ENCODE peak calls at places on chromosomes 13 and 19, in seven cellular contexts. I is sigmoid colon, T is GM12878, D is spleen, O is GM12891, Y is transverse colon, C is esophagus muscularis mucosa. K is an unnamed sample.

GRCh38 chr19:47714339-47714738 is 1.1 kb downstream of the EHD2 start:
- DNase-seq in I (no peak), T (no peak), D (no peak), O (no peak), Y (no peak), C (no peak), K (no peak)

GRCh38 chr19:2167896-2168618 is 4.3 kb downstream of the DOT1L start:
- DNase-seq in I (peak), T (peak), D (peak), O (no peak), Y (peak), C (no peak), K (no peak)

GRCh38 chr19:49145485-49146407 is 9.4 kb downstream of the HRC start:
- DNase-seq in I (peak), T (peak), D (peak), O (peak), Y (peak), C (no peak), K (no peak)

GRCh38 chr19:55855160-55855559 is 18.8 kb downstream of the NLRP4 start:
- DNase-seq in I (no peak), T (peak), D (no peak), O (no peak), Y (no peak), C (no peak), K (no peak)

GRCh38 chr19:51127755-51128154 is 3.0 kb downstream of the SIGLEC9 start:
- DNase-seq in I (peak), T (no peak), D (peak), O (no peak), Y (peak), C (no peak), K (no peak)

GRCh38 chr13:102309110-102309509 is 92.7 kb downstream of the FGF14 start:
- DNase-seq in I (no peak), T (no peak), D (no peak), O (no peak), Y (no peak), C (peak), K (no peak)

GRCh38 chr19:16290692-16291091 is 33.9 kb upstream of the KLF2 start:
- DNase-seq in I (no peak), T (no peak), D (no peak), O (no peak), Y (no peak), C (no peak), K (no peak)

GRCh38 chr13:102310691-102311432 is 91.0 kb downstream of the FGF14 start:
- DNase-seq in I (peak), T (no peak), D (no peak), O (no peak), Y (no peak), C (peak), K (no peak)

GRCh38 chr13:45092668-45093067 is 27.6 kb upstream of the GTF2F2 start:
- DNase-seq in I (no peak), T (no peak), D (no peak), O (no peak), Y (no peak), C (no peak), K (no peak)

GRCh38 chr19:33811736-33812387 is 15.2 kb downstream of the KCTD15 start:
- DNase-seq in I (peak), T (no peak), D (peak), O (no peak), Y (no peak), C (no peak), K (no peak)

GRCh38 chr13:113825851-113826250 is 38.0 kb downstream of the GAS6 start:
- DNase-seq in I (no peak), T (no peak), D (no peak), O (no peak), Y (no peak), C (no peak), K (no peak)

GRCh38 chr19:49117677-49118564 is 1.0 kb downstream of the C19orf73 start:
- DNase-seq in I (no peak), T (no peak), D (no peak), O (no peak), Y (no peak), C (no peak), K (no peak)

GRCh38 chr13:39148513-39148961 is 110.3 kb downstream of the NHLRC3 start:
- DNase-seq in I (no peak), T (no peak), D (no peak), O (no peak), Y (no peak), C (no peak), K (peak)

GRCh38 chr13:102777716-102778115 is 4.1 kb upstream of the TEX30 start:
- DNase-seq in I (no peak), T (no peak), D (no peak), O (no peak), Y (no peak), C (peak), K (no peak)

GRCh38 chr19:51689751-51690358 is 3.3 kb upstream of the SPACA6 start:
- DNase-seq in I (peak), T (no peak), D (peak), O (no peak), Y (peak), C (peak), K (no peak)

GRCh38 chr13:51246411-51247298 is 24.5 kb downstream of the FAM124A start:
- DNase-seq in I (peak), T (no peak), D (no peak), O (no peak), Y (peak), C (no peak), K (no peak)

GRCh38 chr19:29603308-29603707 is 2.8 kb upstream of the POP4 start:
- DNase-seq in I (peak), T (no peak), D (peak), O (no peak), Y (no peak), C (no peak), K (no peak)

GRCh38 chr13:110250258-110250891 is 56.6 kb downstream of the COL4A1 start:
- DNase-seq in I (peak), T (no peak), D (no peak), O (no peak), Y (no peak), C (peak), K (no peak)

GRCh38 chr13:25719666-25720065 is 332.1 kb downstream of the SHISA2 start:
- DNase-seq in I (no peak), T (no peak), D (no peak), O (no peak), Y (no peak), C (no peak), K (no peak)

GRCh38 chr13:31797154-31797775 is 57.9 kb downstream of the RXFP2 start:
- DNase-seq in I (no peak), T (no peak), D (no peak), O (no peak), Y (no peak), C (no peak), K (peak)

GRCh38 chr19:35153701-35154534 is 617 bp upstream of the FXYD5 start:
- DNase-seq in I (peak), T (no peak), D (peak), O (peak), Y (peak), C (no peak), K (no peak)

GRCh38 chr13:111912991-111913781 is 153.8 kb upstream of the SOX1 start:
- DNase-seq in I (peak), T (no peak), D (peak), O (no peak), Y (no peak), C (peak), K (no peak)

GRCh38 chr13:74288361-74288911 is 154.2 kb upstream of the KLF12 start:
- DNase-seq in I (peak), T (no peak), D (peak), O (no peak), Y (peak), C (no peak), K (no peak)

GRCh38 chr13:94267581-94267980 is 211.9 kb downstream of the DCT start:
- DNase-seq in I (no peak), T (no peak), D (no peak), O (no peak), Y (no peak), C (no peak), K (no peak)

GRCh38 chr19:50496189-50497029 is 14.6 kb downstream of the JOSD2 start:
- DNase-seq in I (peak), T (no peak), D (peak), O (no peak), Y (no peak), C (no peak), K (no peak)

GRCh38 chr13:109156181-109156935 is 526.9 kb downstream of the MYO16 start:
- DNase-seq in I (no peak), T (no peak), D (no peak), O (no peak), Y (no peak), C (no peak), K (no peak)

GRCh38 chr13:111344471-111345191 is 24.2 kb downstream of the TEX29 start:
- DNase-seq in I (no peak), T (no peak), D (no peak), O (no peak), Y (no peak), C (peak), K (no peak)

GRCh38 chr13:40230833-40231266 is 435.6 kb downstream of the FOXO1 start:
- DNase-seq in I (no peak), T (no peak), D (no peak), O (no peak), Y (no peak), C (no peak), K (no peak)

GRCh38 chr19:40247178-40247577 is 20.7 kb upstream of the CCNP start:
- DNase-seq in I (no peak), T (no peak), D (no peak), O (no peak), Y (no peak), C (no peak), K (no peak)

GRCh38 chr19:6739390-6739883 is at the start of gene TRIP10:
- DNase-seq in I (peak), T (no peak), D (peak), O (peak), Y (peak), C (peak), K (no peak)

GRCh38 chr13:110340812-110341444 is 33.8 kb downstream of the COL4A2 start:
- DNase-seq in I (peak), T (no peak), D (peak), O (no peak), Y (peak), C (peak), K (no peak)

GRCh38 chr13:108948269-108948671 is 318.9 kb downstream of the MYO16 start:
- DNase-seq in I (no peak), T (no peak), D (no peak), O (no peak), Y (no peak), C (no peak), K (no peak)

GRCh38 chr13:41467546-41467945 is 10.2 kb downstream of the RGCC start:
- DNase-seq in I (no peak), T (no peak), D (no peak), O (no peak), Y (no peak), C (no peak), K (no peak)

GRCh38 chr13:47117268-47117667 is 220.4 kb upstream of the HTR2A start:
- DNase-seq in I (no peak), T (no peak), D (no peak), O (no peak), Y (no peak), C (no peak), K (no peak)

GRCh38 chr13:79402679-79403078 is 3.4 kb downstream of the RBM26 start:
- DNase-seq in I (no peak), T (no peak), D (no peak), O (no peak), Y (no peak), C (no peak), K (no peak)

GRCh38 chr19:2176336-2176994 is 12.7 kb downstream of the DOT1L start:
- DNase-seq in I (no peak), T (no peak), D (no peak), O (no peak), Y (no peak), C (no peak), K (no peak)

GRCh38 chr19:42121666-42122069 is 10.6 kb downstream of the POU2F2 start:
- DNase-seq in I (no peak), T (peak), D (peak), O (no peak), Y (peak), C (no peak), K (no peak)

GRCh38 chr19:45599286-45599685 is 2.7 kb downstream of the GPR4 start:
- DNase-seq in I (no peak), T (no peak), D (no peak), O (no peak), Y (no peak), C (no peak), K (no peak)

GRCh38 chr19:45595814-45596213 is 6.2 kb downstream of the GPR4 start:
- DNase-seq in I (no peak), T (no peak), D (no peak), O (no peak), Y (no peak), C (no peak), K (no peak)

GRCh38 chr19:45598267-45599011 is 3.6 kb downstream of the GPR4 start:
- DNase-seq in I (no peak), T (no peak), D (no peak), O (no peak), Y (no peak), C (no peak), K (no peak)

GRCh38 chr19:45600340-45600885 is 1.6 kb downstream of the GPR4 start:
- DNase-seq in I (no peak), T (no peak), D (no peak), O (no peak), Y (no peak), C (no peak), K (no peak)

DNA sequence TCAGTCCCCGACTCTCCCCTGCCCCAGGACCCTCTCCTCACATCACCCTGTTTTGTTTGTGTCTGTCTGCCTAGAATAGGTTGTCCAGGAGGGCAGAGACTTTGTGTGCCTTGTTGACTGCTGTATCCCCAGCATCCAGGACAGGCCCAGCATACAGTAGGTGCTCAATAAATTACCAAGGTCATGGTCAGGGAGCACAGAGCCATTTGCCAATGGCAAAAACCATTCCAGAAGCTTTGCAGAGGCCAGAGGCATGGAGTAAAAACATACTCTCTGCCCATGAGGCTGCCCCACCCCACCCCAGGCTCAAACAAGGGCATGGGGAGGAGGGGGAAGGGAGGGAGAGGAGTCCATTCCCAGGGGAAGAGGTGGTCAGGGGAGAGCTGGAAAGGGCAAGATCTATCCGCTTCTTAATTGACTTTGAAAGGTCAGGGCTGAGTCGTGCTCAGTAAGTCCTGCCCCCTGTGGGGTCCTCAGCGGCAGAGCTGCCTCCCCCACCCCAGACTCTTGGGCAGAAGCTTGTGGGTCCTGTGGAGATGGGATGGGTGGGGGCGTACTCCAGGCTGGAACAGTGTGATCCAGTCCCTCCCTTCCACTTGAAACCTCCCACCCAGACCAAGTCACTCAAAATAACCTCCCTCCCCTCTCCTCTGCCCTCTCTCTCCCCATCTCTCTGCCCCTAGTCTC is 4.4 kb downstream of the GPR4 start:
- DNase-seq in I (no peak), T (no peak), D (no peak), O (no peak), Y (no peak), C (no peak), K (no peak)
- TF ChIP-seq POLR2AphosphoS5 in I (no peak), T (no peak), D (no peak), O (no peak), Y (no peak), C (no peak), K (no peak)

GRCh38 chr19:15251010-15251748 is 18.9 kb upstream of the EPHX3 start:
- DNase-seq in I (no peak), T (no peak), D (no peak), O (no peak), Y (no peak), C (no peak), K (no peak)

GRCh38 chr19:15250635-15250993 is 18.4 kb upstream of the EPHX3 start:
- DNase-seq in I (no peak), T (no peak), D (no peak), O (no peak), Y (no peak), C (no peak), K (no peak)

GRCh38 chr19:15249560-15249874 is 17.3 kb upstream of the EPHX3 start:
- DNase-seq in I (no peak), T (no peak), D (no peak), O (no peak), Y (no peak), C (no peak), K (no peak)

GRCh38 chr19:15248648-15249559 is 16.7 kb upstream of the EPHX3 start:
- DNase-seq in I (peak), T (no peak), D (no peak), O (no peak), Y (peak), C (no peak), K (no peak)

DNA sequence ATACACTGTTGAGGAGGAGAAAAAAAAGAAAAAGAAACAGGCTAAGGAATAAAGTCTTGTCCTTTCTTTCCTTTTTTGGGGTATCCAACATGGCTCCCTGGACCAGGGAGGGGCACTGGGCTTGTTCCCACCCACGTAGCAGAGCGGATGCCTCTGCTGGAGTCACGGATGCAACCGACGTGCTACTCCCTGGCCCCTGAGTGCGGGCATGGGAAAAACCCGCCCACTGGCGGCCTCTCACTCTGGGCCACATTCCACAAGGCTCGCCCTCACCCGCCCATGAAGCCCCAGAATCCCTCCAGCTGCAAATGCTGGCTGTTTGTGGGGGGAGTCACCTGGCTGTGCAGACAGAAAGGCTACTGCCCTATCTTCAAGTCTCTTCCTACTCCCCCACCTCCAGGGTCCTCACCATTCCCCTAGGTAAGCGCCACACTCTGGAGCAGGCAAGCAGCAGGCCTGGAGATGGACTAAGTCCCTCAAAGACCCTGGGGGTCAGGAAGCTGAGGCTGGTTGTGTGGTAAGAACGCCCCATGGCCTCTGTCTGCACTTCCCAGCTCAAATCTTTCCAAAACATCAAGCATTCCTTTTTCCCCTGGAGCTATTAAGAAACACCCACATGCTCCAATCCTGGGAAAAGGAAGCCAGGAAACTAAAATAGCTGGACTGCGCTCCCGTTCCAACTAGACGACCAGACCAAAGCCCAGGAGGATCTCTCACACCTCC is 17.8 kb upstream of the EPHX3 start:
- DNase-seq in I (peak), T (no peak), D (no peak), O (no peak), Y (no peak), C (no peak), K (no peak)
- TF ChIP-seq POLR2AphosphoS5 in I (no peak), T (no peak), D (peak), O (no peak), Y (peak), C (peak), K (no peak)

DNA sequence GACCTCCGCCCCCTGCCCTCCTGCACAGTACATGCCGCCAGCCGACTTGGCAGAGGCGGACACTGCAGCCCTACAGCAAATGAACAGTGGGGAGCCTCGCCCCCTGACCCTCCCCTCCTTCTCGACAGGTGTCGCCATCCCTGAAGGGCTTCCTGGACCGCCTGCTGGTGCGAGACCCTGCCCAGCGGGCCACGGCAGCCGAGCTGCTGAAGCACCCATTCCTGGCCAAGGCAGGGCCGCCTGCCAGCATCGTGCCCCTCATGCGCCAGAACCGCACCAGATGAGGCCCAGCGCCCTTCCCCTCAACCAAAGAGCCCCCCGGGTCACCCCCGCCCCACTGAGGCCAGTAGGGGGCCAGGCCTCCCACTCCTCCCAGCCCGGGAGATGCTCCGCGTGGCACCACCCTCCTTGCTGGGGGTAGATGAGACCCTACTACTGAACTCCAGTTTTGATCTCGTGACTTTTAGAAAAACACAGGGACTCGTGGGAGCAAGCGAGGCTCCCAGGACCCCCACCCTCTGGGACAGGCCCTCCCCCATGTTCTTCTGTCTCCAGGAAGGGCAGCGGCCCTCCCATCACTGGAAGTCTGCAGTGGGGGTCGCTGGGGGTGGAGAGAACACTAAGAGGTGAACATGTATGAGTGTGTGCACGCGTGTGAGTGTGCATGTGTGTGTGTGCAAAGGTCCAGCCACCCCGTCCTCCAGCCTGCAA is 18.3 kb upstream of the NCCRP1 start:
- DNase-seq in I (no peak), T (no peak), D (no peak), O (no peak), Y (no peak), C (no peak), K (no peak)
- TF ChIP-seq POLR2AphosphoS5 in I (no peak), T (no peak), D (no peak), O (no peak), Y (no peak), C (no peak), K (no peak)

GRCh38 chr13:106099765-106100164 is 435.7 kb downstream of the EFNB2 start:
- DNase-seq in I (no peak), T (no peak), D (no peak), O (no peak), Y (peak), C (no peak), K (no peak)

GRCh38 chr13:106095406-106095805 is 440.1 kb downstream of the EFNB2 start:
- DNase-seq in I (no peak), T (no peak), D (no peak), O (no peak), Y (no peak), C (no peak), K (no peak)

GRCh38 chr13:106098778-106099177 is 436.7 kb downstream of the EFNB2 start:
- DNase-seq in I (no peak), T (no peak), D (no peak), O (no peak), Y (no peak), C (no peak), K (no peak)

GRCh38 chr13:106095919-106096318 is 439.5 kb downstream of the EFNB2 start:
- DNase-seq in I (no peak), T (no peak), D (no peak), O (no peak), Y (no peak), C (no peak), K (no peak)

GRCh38 chr13:106096661-106097092 is 438.8 kb downstream of the EFNB2 start:
- DNase-seq in I (no peak), T (no peak), D (no peak), O (no peak), Y (no peak), C (no peak), K (no peak)
- TF ChIP-seq POLR2AphosphoS5 in I (no peak), T (no peak), D (no peak), O (no peak), Y (no peak), C (no peak), K (no peak)

GRCh38 chr13:36456577-36456976 is 24.3 kb downstream of the CCNA1 start:
- DNase-seq in I (no peak), T (no peak), D (no peak), O (no peak), Y (no peak), C (no peak), K (no peak)
- TF ChIP-seq POLR2AphosphoS5 in I (no peak), T (no peak), D (no peak), O (no peak), Y (no peak), C (no peak), K (no peak)

K was measured in SK-N-MC.